ENCODE peak calls at places on chromosomes 12 and 14, in eight cellular contexts. V, M, X, L, W, T, Y and A are unnamed samples.

GRCh38 chr12:11513288-11513687 is 117.9 kb upstream of the PRB2 start:
- DNase-seq in M (no peak), L (peak; percentile 41), T (no peak), X (no peak), Y (no peak), W (no peak), V (no peak), A (peak; percentile 10)

GRCh38 chr12:8038659-8039114 is 6.2 kb downstream of the FOXJ2 start:
- DNase-seq in T (peak; percentile 75), W (peak; percentile 51), L (peak; percentile 30), V (peak; percentile 62), Y (peak; percentile 21), X (peak; percentile 91), M (peak; percentile 56), A (peak; percentile 71)

GRCh38 chr14:103885509-103885932 is 38.1 kb upstream of the PPP1R13B start:
- DNase-seq in Y (no peak), X (no peak), L (no peak), M (no peak), W (no peak), T (no peak), V (no peak), A (no peak)

GRCh38 chr12:26226629-26227375 is 31.4 kb downstream of the SSPN start:
- DNase-seq in M (no peak), X (no peak), V (peak; percentile 39), Y (no peak), L (no peak), T (peak; percentile 77), W (no peak), A (peak; percentile 63)

GRCh38 chr12:132167610-132168310 is 23.5 kb downstream of the NOC4L start:
- DNase-seq in X (no peak), Y (peak; percentile 73), M (no peak), T (no peak), L (no peak), V (no peak), W (no peak), A (no peak)

GRCh38 chr14:37594238-37594915 is 672 bp downstream of the FOXA1 start:
- DNase-seq in Y (no peak), L (peak; percentile 69), T (peak; percentile 85), W (peak; percentile 25), X (peak; percentile 93), M (no peak), V (peak; percentile 45), A (peak; percentile 80)

GRCh38 chr14:101184104-101184455 is 280.6 kb upstream of the RTL1 start:
- DNase-seq in V (no peak), W (no peak), X (no peak), T (no peak), Y (peak; percentile 6), M (no peak), L (no peak), A (no peak)

GRCh38 chr14:102231476-102232347 is 73.3 kb downstream of the MOK start:
- DNase-seq in M (no peak), Y (no peak), W (no peak), T (no peak), V (no peak), X (peak; percentile 73), L (no peak), A (no peak)

GRCh38 chr12:14239935-14240872 is 125.3 kb upstream of the ATF7IP start:
- DNase-seq in T (no peak), X (no peak), W (no peak), V (peak; percentile 27), M (no peak), L (no peak), Y (no peak), A (peak; percentile 58)

GRCh38 chr12:16605666-16606116 is 271 bp downstream of the LMO3 start:
- DNase-seq in W (no peak), M (no peak), T (no peak), X (no peak), Y (no peak), L (peak; percentile 1), V (peak; percentile 24), A (peak; percentile 43)

GRCh38 chr14:23119362-23120327 is 590 bp upstream of the CEBPE start:
- DNase-seq in L (no peak), T (peak; percentile 52), M (no peak), Y (peak; percentile 13), W (no peak), V (no peak), X (no peak), A (no peak)

GRCh38 chr12:11718768-11719253 is 69.3 kb downstream of the ETV6 start:
- DNase-seq in W (peak; percentile 56), T (no peak), L (peak; percentile 77), V (peak; percentile 87), M (no peak), Y (no peak), X (peak; percentile 35), A (peak; percentile 90)